ENCODE peak calls at places on chromosomes 7 and 10, in ten cellular contexts. S, I, Z, J, R, Y, O, E, X and Q are unnamed samples.

GRCh38 chr7:29806131-29806792 is at the start of gene WIPF3:
- DNase-seq in S (no peak), I (peak), Z (no peak), J (peak), R (no peak), Y (peak), O (no peak), E (peak), X (no peak), Q (no peak)

GRCh38 chr10:131753336-131753735 is 147.5 kb upstream of the PPP2R2D start:
- DNase-seq in S (no peak), I (no peak), Z (no peak), J (no peak), R (no peak), Y (no peak), O (no peak), E (no peak), X (no peak), Q (no peak)

GRCh38 chr7:85695041-85695990 is 508.5 kb upstream of the SEMA3D start:
- DNase-seq in S (no peak), I (no peak), Z (no peak), J (no peak), R (no peak), Y (no peak), O (no peak), E (no peak), X (no peak), Q (no peak)

GRCh38 chr7:127557803-127558202 is 27.6 kb downstream of the GCC1 start:
- DNase-seq in S (no peak), I (no peak), Z (no peak), J (no peak), R (no peak), Y (no peak), O (no peak), E (no peak), X (no peak), Q (no peak)

GRCh38 chr10:88113657-88114272 is 250.3 kb downstream of the PTEN start:
- DNase-seq in S (no peak), I (no peak), Z (no peak), J (no peak), R (no peak), Y (no peak), O (no peak), E (no peak), X (no peak), Q (no peak)

GRCh38 chr10:101319241-101319915 is 34.6 kb upstream of the BTRC start:
- DNase-seq in S (no peak), I (peak), Z (no peak), J (no peak), R (no peak), Y (no peak), O (no peak), E (peak), X (no peak), Q (no peak)

GRCh38 chr7:129187681-129188371 is 607 bp upstream of the SMO start:
- DNase-seq in S (no peak), I (no peak), Z (no peak), J (no peak), R (no peak), Y (no peak), O (no peak), E (no peak), X (no peak), Q (no peak)

GRCh38 chr10:1952126-1953095 is 215.1 kb upstream of the ADARB2 start:
- DNase-seq in S (no peak), I (no peak), Z (no peak), J (no peak), R (no peak), Y (no peak), O (no peak), E (no peak), X (no peak), Q (no peak)

GRCh38 chr7:3747452-3747851 is 446.4 kb downstream of the SDK1 start:
- DNase-seq in S (no peak), I (no peak), Z (no peak), J (no peak), R (no peak), Y (no peak), O (no peak), E (no peak), X (no peak), Q (no peak)

GRCh38 chr10:46084321-46085165 is 38.5 kb upstream of the MSMB start:
- DNase-seq in S (no peak), I (no peak), Z (no peak), J (no peak), R (no peak), Y (no peak), O (peak), E (no peak), X (no peak), Q (no peak)

GRCh38 chr7:33895025-33895804 is 10.1 kb upstream of the BMPER start:
- DNase-seq in S (no peak), I (peak), Z (peak), J (peak), R (peak), Y (peak), O (peak), E (peak), X (no peak), Q (peak)

DNA sequence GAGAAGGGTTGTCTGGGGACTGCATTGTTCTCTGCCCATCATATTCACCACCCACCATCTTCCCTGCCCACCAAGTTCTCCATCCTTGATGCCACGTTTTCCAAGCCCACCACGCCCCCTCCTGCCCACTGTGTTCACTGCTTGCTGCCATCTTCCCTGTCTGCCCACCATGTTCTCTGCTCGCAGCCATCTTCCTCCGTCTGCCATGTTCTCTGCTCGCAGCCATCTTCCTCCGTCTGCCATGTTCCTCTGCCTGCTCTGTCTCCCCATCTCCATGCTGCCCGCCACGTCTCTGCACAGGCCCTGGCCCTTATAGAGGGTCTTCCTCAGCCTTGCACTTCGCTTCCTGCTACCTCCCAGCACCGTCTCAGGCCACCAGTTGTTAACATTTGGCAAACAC is 30.0 kb upstream of the ZNF32 start:
- DNase-seq in S (no peak), I (no peak), Z (no peak), J (no peak), R (no peak), Y (no peak), O (no peak), E (no peak), X (no peak), Q (no peak)
- H3K4me3 ChIP-seq in S (no peak), I (no peak), Z (no peak), J (no peak), R (no peak), Y (no peak), O (no peak), E (no peak), X (no peak), Q (no peak)

DNA sequence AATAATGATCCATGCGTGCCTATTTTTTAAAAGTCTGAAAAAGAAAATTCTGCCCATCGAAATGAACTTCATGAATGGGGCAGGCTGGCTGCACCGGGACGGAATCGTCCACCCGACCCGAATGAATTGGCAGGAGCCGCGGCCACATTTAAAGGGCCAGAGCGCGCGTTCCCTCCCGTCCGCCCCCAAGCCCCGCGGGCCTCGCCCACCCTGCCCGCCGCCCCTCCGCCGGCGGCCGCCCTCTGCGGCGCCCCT is 318 bp upstream of the GATA3 start:
- DNase-seq in S (no peak), I (no peak), Z (no peak), J (no peak), R (no peak), Y (peak), O (no peak), E (no peak), X (no peak), Q (no peak)
- H3K4me3 ChIP-seq in S (peak), I (peak), Z (peak), J (peak), R (peak), Y (peak), O (peak), E (peak), X (peak), Q (no peak)

GRCh38 chr10:124415210-124415609 is 3.5 kb downstream of the OAT start:
- DNase-seq in S (no peak), I (no peak), Z (no peak), J (no peak), R (no peak), Y (no peak), O (no peak), E (no peak), X (no peak), Q (no peak)
- H3K4me3 ChIP-seq in S (no peak), I (no peak), Z (no peak), J (no peak), R (no peak), Y (no peak), O (no peak), E (no peak), X (no peak), Q (no peak)

GRCh38 chr7:2729893-2730716 is 42.1 kb downstream of the AMZ1 start:
- DNase-seq in S (no peak), I (no peak), Z (no peak), J (peak), R (no peak), Y (peak), O (no peak), E (no peak), X (no peak), Q (no peak)

GRCh38 chr7:2729043-2729892 is 41.3 kb downstream of the AMZ1 start:
- DNase-seq in S (no peak), I (no peak), Z (no peak), J (peak), R (no peak), Y (peak), O (no peak), E (no peak), X (no peak), Q (no peak)

GRCh38 chr7:2730846-2731770 is 43.1 kb downstream of the AMZ1 start:
- DNase-seq in S (no peak), I (no peak), Z (no peak), J (peak), R (no peak), Y (peak), O (no peak), E (no peak), X (no peak), Q (no peak)

GRCh38 chr7:2726316-2727018 is 38.5 kb downstream of the AMZ1 start:
- DNase-seq in S (no peak), I (no peak), Z (no peak), J (peak), R (no peak), Y (peak), O (no peak), E (no peak), X (no peak), Q (no peak)

DNA sequence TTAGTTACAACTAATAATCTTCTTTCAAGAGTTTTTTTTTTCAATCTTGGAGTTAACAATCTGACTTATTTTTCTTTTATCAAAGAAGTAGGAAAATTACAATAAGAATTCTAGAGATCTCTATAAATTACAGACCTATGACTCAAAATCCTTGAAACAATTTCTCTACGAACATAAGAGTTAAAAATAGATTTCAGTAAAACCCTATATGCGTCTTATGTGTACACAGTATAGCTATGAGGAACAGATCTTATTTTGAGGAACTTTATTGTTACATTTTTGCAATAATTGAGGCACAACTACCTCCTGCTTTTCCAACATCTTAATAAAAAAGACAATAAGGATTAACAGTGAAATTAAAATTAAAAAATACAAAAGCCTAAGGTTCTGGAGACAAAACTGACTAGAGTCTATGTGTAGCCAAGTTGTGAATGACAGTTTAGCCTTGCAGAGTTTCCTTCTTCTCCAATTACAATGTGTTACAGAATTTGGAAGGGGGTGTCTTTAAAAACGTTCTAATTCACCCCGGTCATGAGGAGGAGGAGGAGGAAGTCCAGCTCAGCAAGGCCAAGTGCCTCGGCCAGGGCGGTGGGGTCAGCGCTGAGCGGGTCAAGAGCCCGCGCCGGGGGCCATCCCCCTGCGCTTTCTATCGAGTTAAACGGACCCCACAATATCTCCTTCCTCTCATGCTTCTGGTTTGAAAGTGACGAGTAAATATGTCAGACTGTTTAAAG is 40.5 kb downstream of the AMZ1 start:
- DNase-seq in S (no peak), I (no peak), Z (no peak), J (peak), R (no peak), Y (no peak), O (no peak), E (no peak), X (no peak), Q (no peak)
- H3K4me3 ChIP-seq in S (no peak), I (no peak), Z (no peak), J (no peak), R (no peak), Y (no peak), O (no peak), E (no peak), X (no peak), Q (no peak)

GRCh38 chr10:787933-788651 is 98.6 kb upstream of the DIP2C start:
- DNase-seq in S (no peak), I (no peak), Z (no peak), J (peak), R (no peak), Y (peak), O (peak), E (no peak), X (no peak), Q (no peak)
- H3K4me3 ChIP-seq in S (no peak), I (no peak), Z (no peak), J (no peak), R (no peak), Y (no peak), O (no peak), E (no peak), X (no peak), Q (no peak)

GRCh38 chr10:47299989-47300931 is at the start of gene GDF10:
- DNase-seq in S (no peak), I (peak), Z (no peak), J (no peak), R (no peak), Y (no peak), O (no peak), E (peak), X (no peak), Q (no peak)

GRCh38 chr10:47297796-47298540 is 2.0 kb upstream of the GDF10 start:
- DNase-seq in S (no peak), I (no peak), Z (no peak), J (no peak), R (no peak), Y (no peak), O (no peak), E (no peak), X (no peak), Q (no peak)

GRCh38 chr10:47301833-47302232 is 1.8 kb downstream of the GDF10 start:
- DNase-seq in S (no peak), I (no peak), Z (no peak), J (no peak), R (no peak), Y (no peak), O (no peak), E (no peak), X (no peak), Q (no peak)

GRCh38 chr10:47298730-47299129 is 1.3 kb upstream of the GDF10 start:
- DNase-seq in S (no peak), I (no peak), Z (no peak), J (no peak), R (no peak), Y (no peak), O (no peak), E (no peak), X (no peak), Q (no peak)

DNA sequence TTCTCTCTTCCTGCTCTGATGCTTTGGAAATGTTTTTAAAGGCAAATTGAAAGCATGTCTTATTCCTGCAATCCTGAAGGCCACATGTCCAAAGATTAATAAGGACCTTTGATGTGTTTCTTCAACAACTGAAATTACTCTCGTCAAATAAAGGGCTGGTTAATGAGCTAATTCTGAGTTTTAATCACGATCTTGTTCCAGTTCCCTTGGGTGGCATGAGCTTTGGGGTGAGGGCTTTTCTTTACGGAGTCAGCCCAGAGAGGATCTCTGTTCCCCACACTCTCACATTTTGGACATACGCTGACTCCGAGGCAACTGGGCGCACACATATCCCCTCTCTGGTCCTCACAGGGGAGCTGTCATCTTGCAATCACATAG is 397 bp upstream of the GDF10 start:
- DNase-seq in S (no peak), I (no peak), Z (no peak), J (no peak), R (no peak), Y (no peak), O (no peak), E (no peak), X (no peak), Q (no peak)
- H3K4me3 ChIP-seq in S (peak), I (no peak), Z (peak), J (peak), R (peak), Y (no peak), O (no peak), E (peak), X (no peak), Q (no peak)